ENCODE peak calls at places on chromosomes 3 and 15, in ten cellular contexts. P, G, R, E, H, X, N, M, S and C are unnamed samples.

GRCh38 chr3:149806171-149806778 is 6.7 kb upstream of the RNF13 start:
- DNase-seq in P (no peak), G (no peak), R (no peak), E (no peak), H (no peak), X (no peak), N (no peak), M (no peak), S (no peak), C (no peak)

GRCh38 chr3:119559441-119559963 is at the start of gene CD80:
- DNase-seq in P (peak), G (peak), R (peak), E (peak), H (peak), X (peak), N (no peak), M (peak), S (no peak), C (no peak)

GRCh38 chr15:64912379-64912778 is 677 bp downstream of the ANKDD1A start:
- DNase-seq in P (no peak), G (no peak), R (no peak), E (no peak), H (no peak), X (no peak), N (no peak), M (no peak), S (no peak), C (no peak)

GRCh38 chr15:74958320-74958907 is 1.8 kb upstream of the RPP25 start:
- DNase-seq in P (peak), G (peak), R (no peak), E (no peak), H (peak), X (peak), N (no peak), M (peak), S (no peak), C (no peak)

GRCh38 chr3:105108823-105109222 is 257.9 kb upstream of the ALCAM start:
- DNase-seq in P (no peak), G (no peak), R (no peak), E (no peak), H (no peak), X (no peak), N (no peak), M (no peak), S (no peak), C (peak)

GRCh38 chr3:194572131-194572789 is 61.0 kb downstream of the TMEM44 start:
- DNase-seq in P (no peak), G (no peak), R (no peak), E (no peak), H (peak), X (peak), N (no peak), M (peak), S (no peak), C (peak)

GRCh38 chr3:142863010-142863787 is 25.7 kb downstream of the PCOLCE2 start:
- DNase-seq in P (no peak), G (no peak), R (no peak), E (no peak), H (no peak), X (no peak), N (no peak), M (no peak), S (no peak), C (no peak)

GRCh38 chr3:171876651-171877272 is 33.6 kb downstream of the TMEM212 start:
- DNase-seq in P (no peak), G (no peak), R (no peak), E (no peak), H (no peak), X (no peak), N (no peak), M (peak), S (no peak), C (peak)

GRCh38 chr3:31532587-31533168 is at the start of gene STT3B:
- DNase-seq in P (peak), G (peak), R (peak), E (peak), H (peak), X (no peak), N (peak), M (peak), S (peak), C (no peak)

GRCh38 chr3:47407896-47408838 is 27.3 kb downstream of the PTPN23 start:
- DNase-seq in P (peak), G (no peak), R (no peak), E (no peak), H (no peak), X (peak), N (no peak), M (no peak), S (no peak), C (no peak)

GRCh38 chr3:170802164-170803151 is 67.5 kb downstream of the RPL22L1 start:
- DNase-seq in P (no peak), G (no peak), R (no peak), E (no peak), H (no peak), X (no peak), N (no peak), M (peak), S (no peak), C (peak)

GRCh38 chr3:111521881-111522280 is 20.1 kb upstream of the CD96 start:
- DNase-seq in P (no peak), G (no peak), R (no peak), E (no peak), H (no peak), X (no peak), N (no peak), M (peak), S (no peak), C (no peak)

GRCh38 chr15:66080791-66081475 is 172.6 kb downstream of the MEGF11 start:
- DNase-seq in P (no peak), G (no peak), R (no peak), E (no peak), H (no peak), X (peak), N (no peak), M (peak), S (no peak), C (no peak)

GRCh38 chr3:9503283-9503682 is 50.3 kb downstream of the LHFPL4 start:
- DNase-seq in P (peak), G (peak), R (peak), E (peak), H (peak), X (peak), N (peak), M (peak), S (peak), C (peak)

GRCh38 chr3:97793415-97794019 is 28.3 kb upstream of the CRYBG3 start:
- DNase-seq in P (peak), G (no peak), R (peak), E (no peak), H (no peak), X (no peak), N (peak), M (peak), S (peak), C (peak)

GRCh38 chr15:92634046-92634445 is 21.5 kb downstream of the FAM174B start:
- DNase-seq in P (no peak), G (no peak), R (no peak), E (no peak), H (no peak), X (no peak), N (no peak), M (no peak), S (no peak), C (no peak)

GRCh38 chr3:125662675-125663074 is 67.4 kb upstream of the OSBPL11 start:
- DNase-seq in P (no peak), G (no peak), R (no peak), E (no peak), H (no peak), X (no peak), N (no peak), M (no peak), S (no peak), C (no peak)

GRCh38 chr3:71208273-71209095 is 375.0 kb downstream of the FOXP1 start:
- DNase-seq in P (no peak), G (no peak), R (no peak), E (no peak), H (no peak), X (no peak), N (peak), M (peak), S (peak), C (no peak)

GRCh38 chr3:49025005-49025792 is 3.3 kb downstream of the NDUFAF3 start:
- DNase-seq in P (no peak), G (no peak), R (no peak), E (no peak), H (peak), X (no peak), N (no peak), M (no peak), S (no peak), C (no peak)

GRCh38 chr15:84946772-84947489 is 34.7 kb upstream of the PDE8A start:
- DNase-seq in P (no peak), G (no peak), R (no peak), E (no peak), H (no peak), X (peak), N (no peak), M (no peak), S (no peak), C (no peak)

GRCh38 chr15:37823601-37824275 is 110.7 kb upstream of the TMCO5A start:
- DNase-seq in P (no peak), G (no peak), R (no peak), E (no peak), H (no peak), X (no peak), N (no peak), M (no peak), S (no peak), C (no peak)

GRCh38 chr3:124967964-124968363 is 33.4 kb upstream of the MUC13 start:
- DNase-seq in P (no peak), G (no peak), R (no peak), E (no peak), H (no peak), X (no peak), N (no peak), M (no peak), S (no peak), C (no peak)

GRCh38 chr3:116392291-116392690 is 53.0 kb downstream of the LSAMP start:
- DNase-seq in P (no peak), G (no peak), R (no peak), E (no peak), H (no peak), X (no peak), N (no peak), M (no peak), S (no peak), C (no peak)

GRCh38 chr15:88950600-88951160 is 37.5 kb upstream of the MFGE8 start:
- DNase-seq in P (no peak), G (no peak), R (no peak), E (no peak), H (no peak), X (no peak), N (no peak), M (no peak), S (no peak), C (no peak)

GRCh38 chr3:17955411-17955810 is 213.0 kb upstream of the TBC1D5 start:
- DNase-seq in P (no peak), G (no peak), R (no peak), E (no peak), H (no peak), X (no peak), N (no peak), M (no peak), S (no peak), C (no peak)